ENCODE peak calls at places on chromosomes 1 and 21, in seven cellular contexts. One of them, this sample, is unnamed.
A peak's percentile ranks its signal among the peaks of the same experiment; 100 is the strongest.

GRCh38 chr1:117169871-117170596 is 40.7 kb downstream of the VTCN1 start:
- DNase-seq in adrenal gland: no peak
- DNase-seq in Peyer's patch: no peak
- DNase-seq in left ventricle myocardium inferior: no peak
- DNase-seq in uterus: no peak
- DNase-seq in lower lobe of right lung: no peak
- DNase-seq in CD8-positive, alpha-beta memory T cell: no peak
- DNase-seq in this sample: no peak

GRCh38 chr1:68384321-68384813 is 65.4 kb downstream of the RPE65 start:
- DNase-seq in left ventricle myocardium inferior: no peak
- DNase-seq in lower lobe of right lung: no peak
- DNase-seq in CD8-positive, alpha-beta memory T cell: no peak
- DNase-seq in adrenal gland: peak; percentile 74
- DNase-seq in Peyer's patch: no peak
- DNase-seq in uterus: no peak
- DNase-seq in this sample: no peak

GRCh38 chr1:76302711-76303347 is 228.3 kb downstream of the ST6GALNAC3 start:
- DNase-seq in Peyer's patch: no peak
- DNase-seq in left ventricle myocardium inferior: no peak
- DNase-seq in uterus: no peak
- DNase-seq in CD8-positive, alpha-beta memory T cell: no peak
- DNase-seq in adrenal gland: no peak
- DNase-seq in lower lobe of right lung: no peak
- DNase-seq in this sample: no peak

GRCh38 chr1:83512371-83513004 is 486.4 kb downstream of the TTLL7 start:
- DNase-seq in lower lobe of right lung: no peak
- DNase-seq in CD8-positive, alpha-beta memory T cell: no peak
- DNase-seq in uterus: no peak
- DNase-seq in Peyer's patch: no peak
- DNase-seq in left ventricle myocardium inferior: no peak
- DNase-seq in adrenal gland: no peak
- DNase-seq in this sample: no peak

GRCh38 chr1:58999676-59000075 is 215.8 kb upstream of the JUN start:
- DNase-seq in adrenal gland: peak; percentile 29
- DNase-seq in lower lobe of right lung: no peak
- DNase-seq in Peyer's patch: no peak
- DNase-seq in CD8-positive, alpha-beta memory T cell: no peak
- DNase-seq in left ventricle myocardium inferior: no peak
- DNase-seq in uterus: no peak
- DNase-seq in this sample: no peak

GRCh38 chr1:108858541-108858940 is 1.6 kb upstream of the AKNAD1 start:
- DNase-seq in adrenal gland: no peak
- DNase-seq in uterus: no peak
- DNase-seq in CD8-positive, alpha-beta memory T cell: no peak
- DNase-seq in Peyer's patch: no peak
- DNase-seq in lower lobe of right lung: no peak
- DNase-seq in left ventricle myocardium inferior: no peak
- DNase-seq in this sample: no peak

GRCh38 chr1:203031467-203031866 is 5.2 kb downstream of the PPFIA4 start:
- DNase-seq in CD8-positive, alpha-beta memory T cell: no peak
- DNase-seq in left ventricle myocardium inferior: no peak
- DNase-seq in Peyer's patch: no peak
- DNase-seq in lower lobe of right lung: no peak
- DNase-seq in adrenal gland: peak; percentile 37
- DNase-seq in uterus: no peak
- DNase-seq in this sample: peak; percentile 20

GRCh38 chr1:24929091-24929875 is 793 bp downstream of the RUNX3 start:
- DNase-seq in Peyer's patch: no peak
- DNase-seq in adrenal gland: no peak
- DNase-seq in left ventricle myocardium inferior: no peak
- DNase-seq in lower lobe of right lung: peak; percentile 63
- DNase-seq in CD8-positive, alpha-beta memory T cell: peak; percentile 64
- DNase-seq in uterus: no peak
- DNase-seq in this sample: peak; percentile 32

GRCh38 chr21:31509108-31510017 is 150.1 kb upstream of the SOD1 start:
- DNase-seq in CD8-positive, alpha-beta memory T cell: peak; percentile 28
- DNase-seq in left ventricle myocardium inferior: no peak
- DNase-seq in Peyer's patch: no peak
- DNase-seq in adrenal gland: no peak
- DNase-seq in lower lobe of right lung: no peak
- DNase-seq in uterus: no peak
- DNase-seq in this sample: peak; percentile 35

GRCh38 chr21:31614705-31615104 is 44.8 kb upstream of the SOD1 start:
- DNase-seq in adrenal gland: no peak
- DNase-seq in CD8-positive, alpha-beta memory T cell: no peak
- DNase-seq in Peyer's patch: no peak
- DNase-seq in left ventricle myocardium inferior: no peak
- DNase-seq in lower lobe of right lung: no peak
- DNase-seq in uterus: no peak
- DNase-seq in this sample: no peak

GRCh38 chr21:45630876-45631275 is 12.6 kb upstream of the PCBP3 start:
- DNase-seq in lower lobe of right lung: no peak
- DNase-seq in left ventricle myocardium inferior: no peak
- DNase-seq in uterus: no peak
- DNase-seq in Peyer's patch: no peak
- DNase-seq in CD8-positive, alpha-beta memory T cell: no peak
- DNase-seq in adrenal gland: peak; percentile 29
- DNase-seq in this sample: no peak

GRCh38 chr1:26991310-26992116 is 2.0 kb upstream of the TRNP1 start:
- DNase-seq in lower lobe of right lung: no peak
- DNase-seq in uterus: no peak
- DNase-seq in CD8-positive, alpha-beta memory T cell: no peak
- DNase-seq in left ventricle myocardium inferior: no peak
- DNase-seq in Peyer's patch: no peak
- DNase-seq in adrenal gland: no peak
- DNase-seq in this sample: peak; percentile 82

GRCh38 chr1:247070645-247071044 is 8.0 kb downstream of the ZNF670 start:
- DNase-seq in adrenal gland: no peak
- DNase-seq in uterus: no peak
- DNase-seq in CD8-positive, alpha-beta memory T cell: no peak
- DNase-seq in left ventricle myocardium inferior: no peak
- DNase-seq in Peyer's patch: no peak
- DNase-seq in lower lobe of right lung: no peak
- DNase-seq in this sample: no peak

GRCh38 chr1:15808955-15809354 is 1.5 kb upstream of the UQCRHL start:
- DNase-seq in lower lobe of right lung: no peak
- DNase-seq in Peyer's patch: no peak
- DNase-seq in CD8-positive, alpha-beta memory T cell: no peak
- DNase-seq in adrenal gland: no peak
- DNase-seq in uterus: no peak
- DNase-seq in left ventricle myocardium inferior: no peak
- DNase-seq in this sample: no peak

GRCh38 chr21:33951276-33952178 is 35.9 kb upstream of the ATP5PO start:
- DNase-seq in lower lobe of right lung: no peak
- DNase-seq in adrenal gland: no peak
- DNase-seq in left ventricle myocardium inferior: no peak
- DNase-seq in CD8-positive, alpha-beta memory T cell: no peak
- DNase-seq in Peyer's patch: no peak
- DNase-seq in uterus: no peak
- DNase-seq in this sample: no peak

GRCh38 chr1:15948600-15949452 is 27.1 kb downstream of the ZBTB17 start:
- DNase-seq in Peyer's patch: no peak
- DNase-seq in adrenal gland: peak; percentile 95
- DNase-seq in left ventricle myocardium inferior: peak; percentile 64
- DNase-seq in lower lobe of right lung: peak; percentile 79
- DNase-seq in uterus: peak; percentile 85
- DNase-seq in CD8-positive, alpha-beta memory T cell: no peak
- DNase-seq in this sample: no peak

GRCh38 chr1:8497196-8497878 is 179.4 kb downstream of the SLC45A1 start:
- DNase-seq in adrenal gland: no peak
- DNase-seq in lower lobe of right lung: no peak
- DNase-seq in Peyer's patch: no peak
- DNase-seq in CD8-positive, alpha-beta memory T cell: no peak
- DNase-seq in left ventricle myocardium inferior: no peak
- DNase-seq in uterus: no peak
- DNase-seq in this sample: no peak

GRCh38 chr1:111220302-111220890 is 7.1 kb upstream of the CHI3L2 start:
- DNase-seq in adrenal gland: no peak
- DNase-seq in CD8-positive, alpha-beta memory T cell: no peak
- DNase-seq in Peyer's patch: no peak
- DNase-seq in uterus: no peak
- DNase-seq in left ventricle myocardium inferior: no peak
- DNase-seq in lower lobe of right lung: no peak
- DNase-seq in this sample: no peak

GRCh38 chr1:94322696-94323095 is 85.3 kb upstream of the ARHGAP29 start:
- DNase-seq in left ventricle myocardium inferior: no peak
- DNase-seq in adrenal gland: no peak
- DNase-seq in lower lobe of right lung: no peak
- DNase-seq in Peyer's patch: no peak
- DNase-seq in CD8-positive, alpha-beta memory T cell: no peak
- DNase-seq in uterus: no peak
- DNase-seq in this sample: no peak

GRCh38 chr1:151371744-151372410 is 628 bp downstream of the SELENBP1 start:
- DNase-seq in uterus: peak; percentile 68
- DNase-seq in left ventricle myocardium inferior: peak; percentile 63
- DNase-seq in Peyer's patch: peak; percentile 67
- DNase-seq in CD8-positive, alpha-beta memory T cell: no peak
- DNase-seq in lower lobe of right lung: peak; percentile 67
- DNase-seq in adrenal gland: peak; percentile 65
- DNase-seq in this sample: no peak

GRCh38 chr21:26469789-26470188 is 103.3 kb downstream of the CYYR1 start:
- DNase-seq in adrenal gland: peak; percentile 75
- DNase-seq in left ventricle myocardium inferior: no peak
- DNase-seq in Peyer's patch: no peak
- DNase-seq in lower lobe of right lung: no peak
- DNase-seq in CD8-positive, alpha-beta memory T cell: no peak
- DNase-seq in uterus: peak; percentile 28
- DNase-seq in this sample: no peak

GRCh38 chr1:168504064-168504837 is 39.5 kb downstream of the XCL2 start:
- DNase-seq in CD8-positive, alpha-beta memory T cell: no peak
- DNase-seq in Peyer's patch: no peak
- DNase-seq in uterus: no peak
- DNase-seq in adrenal gland: peak; percentile 80
- DNase-seq in lower lobe of right lung: peak; percentile 70
- DNase-seq in left ventricle myocardium inferior: no peak
- DNase-seq in this sample: no peak

GRCh38 chr1:12249748-12250147 is 19.9 kb downstream of the VPS13D start:
- DNase-seq in left ventricle myocardium inferior: no peak
- DNase-seq in adrenal gland: no peak
- DNase-seq in CD8-positive, alpha-beta memory T cell: no peak
- DNase-seq in uterus: no peak
- DNase-seq in Peyer's patch: no peak
- DNase-seq in lower lobe of right lung: no peak
- DNase-seq in this sample: no peak

GRCh38 chr1:6724517-6725141 is 23.0 kb upstream of the DNAJC11 start:
- DNase-seq in CD8-positive, alpha-beta memory T cell: no peak
- DNase-seq in lower lobe of right lung: no peak
- DNase-seq in adrenal gland: peak; percentile 76
- DNase-seq in Peyer's patch: no peak
- DNase-seq in left ventricle myocardium inferior: no peak
- DNase-seq in uterus: no peak
- DNase-seq in this sample: no peak

GRCh38 chr1:97061604-97062003 is 340.0 kb downstream of the PTBP2 start:
- DNase-seq in lower lobe of right lung: no peak
- DNase-seq in Peyer's patch: no peak
- DNase-seq in adrenal gland: no peak
- DNase-seq in uterus: no peak
- DNase-seq in left ventricle myocardium inferior: no peak
- DNase-seq in CD8-positive, alpha-beta memory T cell: no peak
- DNase-seq in this sample: no peak

GRCh38 chr1:97069312-97069711 is 347.7 kb downstream of the PTBP2 start:
- DNase-seq in adrenal gland: no peak
- DNase-seq in uterus: no peak
- DNase-seq in left ventricle myocardium inferior: no peak
- DNase-seq in CD8-positive, alpha-beta memory T cell: no peak
- DNase-seq in Peyer's patch: no peak
- DNase-seq in lower lobe of right lung: no peak
- DNase-seq in this sample: no peak

GRCh38 chr1:97066860-97067259 is 345.3 kb downstream of the PTBP2 start:
- DNase-seq in CD8-positive, alpha-beta memory T cell: no peak
- DNase-seq in uterus: no peak
- DNase-seq in left ventricle myocardium inferior: no peak
- DNase-seq in adrenal gland: no peak
- DNase-seq in lower lobe of right lung: no peak
- DNase-seq in Peyer's patch: no peak
- DNase-seq in this sample: no peak

DNA sequence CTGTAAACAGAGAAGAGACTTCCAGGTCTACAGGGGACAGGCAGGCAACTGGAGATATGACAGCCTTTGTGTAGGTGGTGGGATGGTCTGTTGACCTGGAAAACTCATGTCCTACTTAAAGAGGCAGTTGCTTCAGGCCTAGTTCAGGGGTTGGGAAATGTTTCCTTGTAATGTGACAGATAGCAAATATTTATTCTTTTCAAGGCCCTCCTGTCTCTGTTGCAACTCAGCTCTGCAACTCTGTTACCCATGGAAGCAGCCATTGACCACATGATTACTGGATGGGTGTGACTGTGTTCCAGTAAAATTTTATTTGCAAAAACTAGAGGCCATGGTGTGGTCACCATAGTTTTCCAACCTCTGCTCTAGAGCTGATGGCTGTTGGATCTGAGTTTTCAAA is 341.9 kb downstream of the PTBP2 start:
- DNase-seq in left ventricle myocardium inferior: no peak
- DNase-seq in Peyer's patch: no peak
- DNase-seq in adrenal gland: no peak
- DNase-seq in lower lobe of right lung: no peak
- DNase-seq in CD8-positive, alpha-beta memory T cell: no peak
- DNase-seq in uterus: no peak
- DNase-seq in this sample: no peak
- H3K4me3 ChIP-seq in left ventricle myocardium inferior: no peak overlapping the region
- H3K4me3 ChIP-seq in Peyer's patch: no peak overlapping the region
- H3K4me3 ChIP-seq in adrenal gland: no peak overlapping the region
- H3K4me3 ChIP-seq in lower lobe of right lung: no peak overlapping the region
- H3K4me3 ChIP-seq in CD8-positive, alpha-beta memory T cell: no peak overlapping the region
- H3K4me3 ChIP-seq in uterus: no peak overlapping the region
- H3K4me3 ChIP-seq in this sample: no peak overlapping the region

DNA sequence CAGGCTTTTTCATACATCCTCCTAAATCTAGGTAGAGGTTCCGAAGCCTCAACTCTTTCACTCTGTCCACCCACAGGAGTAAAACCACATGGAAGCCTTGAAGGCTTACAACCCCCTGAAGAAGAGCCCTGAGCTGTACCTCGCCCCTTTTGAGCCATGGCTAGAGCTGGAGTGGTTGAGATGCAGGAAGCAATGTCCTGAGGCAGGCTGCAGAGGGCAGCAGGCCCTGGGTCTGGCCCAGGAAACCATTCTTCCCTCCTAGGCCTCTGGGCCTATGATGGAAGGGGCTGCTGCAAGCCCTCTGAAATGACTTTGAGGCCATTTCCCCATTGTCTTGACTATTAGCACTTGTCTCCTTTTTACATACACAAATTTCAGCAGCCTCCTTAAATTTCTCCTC is 1503.0 kb downstream of the KCNT2 start:
- DNase-seq in uterus: no peak
- DNase-seq in adrenal gland: no peak
- DNase-seq in left ventricle myocardium inferior: no peak
- DNase-seq in lower lobe of right lung: no peak
- DNase-seq in CD8-positive, alpha-beta memory T cell: no peak
- DNase-seq in Peyer's patch: no peak
- DNase-seq in this sample: no peak
- H3K36me3 ChIP-seq in uterus: no peaks in the 10 kb centered on the region
- H3K36me3 ChIP-seq in adrenal gland: no peaks in the 10 kb centered on the region
- H3K36me3 ChIP-seq in left ventricle myocardium inferior: no peaks in the 10 kb centered on the region
- H3K36me3 ChIP-seq in lower lobe of right lung: no peaks in the 10 kb centered on the region
- H3K36me3 ChIP-seq in CD8-positive, alpha-beta memory T cell: no peaks in the 10 kb centered on the region
- H3K36me3 ChIP-seq in Peyer's patch: no peaks in the 10 kb centered on the region
- H3K36me3 ChIP-seq in this sample: no peaks in the 10 kb centered on the region

GRCh38 chr21:29144736-29145353 is 14.4 kb downstream of the MAP3K7CL start:
- DNase-seq in adrenal gland: no peak
- DNase-seq in Peyer's patch: no peak
- DNase-seq in CD8-positive, alpha-beta memory T cell: no peak
- DNase-seq in uterus: no peak
- DNase-seq in left ventricle myocardium inferior: no peak
- DNase-seq in lower lobe of right lung: no peak
- DNase-seq in this sample: no peak
- H3K27ac ChIP-seq in adrenal gland: peak overlapping the region; percentile 15
- H3K27ac ChIP-seq in Peyer's patch: no peak overlapping the region
- H3K27ac ChIP-seq in CD8-positive, alpha-beta memory T cell: no peak overlapping the region
- H3K27ac ChIP-seq in uterus: peak overlapping the region; percentile 77
- H3K27ac ChIP-seq in left ventricle myocardium inferior: peak overlapping the region; percentile 75
- H3K27ac ChIP-seq in lower lobe of right lung: no peak overlapping the region
- H3K27ac ChIP-seq in this sample: no peak overlapping the region

GRCh38 chr1:221961532-221962292 is 219.8 kb upstream of the DUSP10 start:
- DNase-seq in left ventricle myocardium inferior: no peak
- DNase-seq in CD8-positive, alpha-beta memory T cell: peak; percentile 3
- DNase-seq in Peyer's patch: no peak
- DNase-seq in lower lobe of right lung: peak; percentile 46
- DNase-seq in adrenal gland: no peak
- DNase-seq in uterus: no peak
- DNase-seq in this sample: no peak
- H3K4me3 ChIP-seq in left ventricle myocardium inferior: no peak overlapping the region
- H3K4me3 ChIP-seq in CD8-positive, alpha-beta memory T cell: no peak overlapping the region
- H3K4me3 ChIP-seq in Peyer's patch: no peak overlapping the region
- H3K4me3 ChIP-seq in lower lobe of right lung: no peak overlapping the region
- H3K4me3 ChIP-seq in adrenal gland: no peak overlapping the region
- H3K4me3 ChIP-seq in uterus: no peak overlapping the region
- H3K4me3 ChIP-seq in this sample: no peak overlapping the region

This sample was measured in WERI-Rb-1.